ENCODE peak calls at places on chromosomes 2 and 18, in seven cellular contexts. N, W, X, D, O, Z and H are unnamed samples.

GRCh38 chr18:56889621-56890020 is 238.5 kb downstream of the WDR7 start:
- DNase-seq in N (no peak), W (no peak), X (no peak), D (peak), O (no peak), Z (no peak), H (no peak)

GRCh38 chr2:28567076-28567471 is 71.2 kb downstream of the PLB1 start:
- DNase-seq in N (no peak), W (no peak), X (no peak), D (peak), O (peak), Z (peak), H (no peak)

GRCh38 chr18:50429207-50429948 is 54.5 kb downstream of the SKA1 start:
- DNase-seq in N (no peak), W (no peak), X (no peak), D (peak), O (peak), Z (no peak), H (peak)

GRCh38 chr2:173997269-173997668 is 32.1 kb upstream of the SP3 start:
- DNase-seq in N (peak), W (no peak), X (peak), D (peak), O (no peak), Z (peak), H (no peak)

GRCh38 chr2:210792000-210792399 is 235.6 kb downstream of the CPS1 start:
- DNase-seq in N (no peak), W (no peak), X (no peak), D (no peak), O (no peak), Z (no peak), H (no peak)

GRCh38 chr2:230861564-230862255 is 3.0 kb upstream of the ITM2C start:
- DNase-seq in N (no peak), W (no peak), X (no peak), D (no peak), O (no peak), Z (no peak), H (no peak)

GRCh38 chr18:47035156-47035671 is at the start of gene ELOA2:
- DNase-seq in N (no peak), W (no peak), X (no peak), D (no peak), O (no peak), Z (no peak), H (no peak)

GRCh38 chr2:189047469-189047868 is 73.3 kb downstream of the COL3A1 start:
- DNase-seq in N (no peak), W (no peak), X (no peak), D (no peak), O (no peak), Z (no peak), H (no peak)

GRCh38 chr2:225010804-225011203 is 31.5 kb downstream of the DOCK10 start:
- DNase-seq in N (no peak), W (peak), X (no peak), D (peak), O (peak), Z (no peak), H (no peak)

GRCh38 chr2:80167284-80167808 is 137.2 kb downstream of the LRRTM1 start:
- DNase-seq in N (no peak), W (no peak), X (no peak), D (no peak), O (no peak), Z (no peak), H (no peak)

GRCh38 chr2:60335533-60336237 is 217.8 kb downstream of the BCL11A start:
- DNase-seq in N (no peak), W (no peak), X (no peak), D (no peak), O (no peak), Z (no peak), H (no peak)

GRCh38 chr2:124959582-124959981 is 934.5 kb downstream of the CNTNAP5 start:
- DNase-seq in N (no peak), W (no peak), X (no peak), D (no peak), O (no peak), Z (no peak), H (no peak)

GRCh38 chr18:25853716-25854465 is 236.5 kb downstream of the SS18 start:
- DNase-seq in N (no peak), W (no peak), X (no peak), D (no peak), O (no peak), Z (no peak), H (no peak)

GRCh38 chr2:103819599-103819998 is 1034.3 kb upstream of the POU3F3 start:
- DNase-seq in N (no peak), W (no peak), X (no peak), D (no peak), O (no peak), Z (no peak), H (no peak)

GRCh38 chr18:45384137-45384998 is 230.9 kb upstream of the SLC14A2 start:
- DNase-seq in N (no peak), W (no peak), X (no peak), D (peak), O (peak), Z (no peak), H (peak)

GRCh38 chr2:36692078-36692477 is 4.4 kb upstream of the VIT start:
- DNase-seq in N (no peak), W (no peak), X (no peak), D (no peak), O (no peak), Z (no peak), H (no peak)
- TF ChIP-seq CTCF in N (no peak), W (no peak), X (no peak), D (no peak), O (no peak), Z (no peak), H (no peak)

GRCh38 chr2:42369551-42370229 is 8.7 kb upstream of the COX7A2L start:
- DNase-seq in N (no peak), W (no peak), X (no peak), D (no peak), O (no peak), Z (no peak), H (no peak)

GRCh38 chr2:42372474-42372787 is 11.4 kb upstream of the COX7A2L start:
- DNase-seq in N (no peak), W (no peak), X (no peak), D (no peak), O (no peak), Z (no peak), H (no peak)

GRCh38 chr2:42372801-42373200 is 11.8 kb upstream of the COX7A2L start:
- DNase-seq in N (no peak), W (no peak), X (no peak), D (no peak), O (no peak), Z (no peak), H (no peak)

GRCh38 chr2:42368817-42369550 is 8.0 kb upstream of the COX7A2L start:
- DNase-seq in N (no peak), W (no peak), X (no peak), D (no peak), O (peak), Z (no peak), H (peak)

DNA sequence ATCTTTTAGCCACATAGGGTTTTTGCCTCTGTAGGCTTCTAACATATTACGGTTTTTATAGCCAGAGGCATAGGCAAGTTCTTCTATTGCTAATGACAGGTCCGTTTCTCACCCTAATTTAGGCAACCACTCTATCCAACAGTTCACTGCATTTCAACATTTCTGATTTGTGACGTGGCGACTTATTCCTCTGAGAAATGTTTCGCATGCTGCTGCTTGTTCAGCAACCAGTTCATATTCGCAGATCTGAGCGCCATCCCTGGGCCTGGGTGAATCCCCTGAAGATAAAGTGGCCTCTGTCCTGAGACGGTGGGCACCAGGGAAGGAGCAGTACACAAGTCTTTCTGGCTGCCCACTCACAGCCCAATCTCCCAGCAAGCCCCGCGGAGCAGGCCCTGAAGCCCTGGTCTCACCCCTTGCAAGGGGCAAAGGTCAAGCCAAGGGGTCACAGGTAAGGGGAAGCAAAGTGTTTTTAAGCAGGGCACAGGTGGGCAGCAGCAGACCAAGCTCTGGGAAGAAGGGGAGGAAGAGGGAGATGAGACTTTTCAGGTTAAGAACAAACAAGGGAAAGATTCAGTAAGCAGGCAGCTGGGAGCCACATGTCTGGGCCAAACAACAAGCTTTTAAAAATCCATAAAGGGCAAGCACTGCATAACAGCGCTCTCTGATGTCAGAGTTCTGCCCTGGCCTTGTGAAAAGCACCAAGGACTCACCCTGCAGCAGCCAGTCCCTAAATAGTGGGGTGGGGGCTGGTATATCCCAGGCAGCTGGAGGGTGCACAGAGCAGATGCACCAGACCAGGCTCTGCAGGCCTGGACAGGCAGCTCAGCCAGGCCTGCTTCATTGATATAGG is 10.8 kb upstream of the COX7A2L start:
- DNase-seq in N (no peak), W (no peak), X (no peak), D (peak), O (no peak), Z (no peak), H (no peak)
- TF ChIP-seq CTCF in N (no peak), W (no peak), X (no peak), D (no peak), O (no peak), Z (no peak), H (no peak)

GRCh38 chr2:217878865-217879595 is 123.8 kb downstream of the TNS1 start:
- DNase-seq in N (no peak), W (no peak), X (no peak), D (no peak), O (no peak), Z (no peak), H (no peak)
- TF ChIP-seq CTCF in N (no peak), W (no peak), X (no peak), D (peak), O (no peak), Z (no peak), H (no peak)

GRCh38 chr2:122267947-122268346 is 512.5 kb downstream of the TSN start:
- DNase-seq in N (no peak), W (no peak), X (no peak), D (no peak), O (no peak), Z (no peak), H (no peak)

GRCh38 chr2:122261923-122262322 is 506.5 kb downstream of the TSN start:
- DNase-seq in N (no peak), W (no peak), X (no peak), D (no peak), O (no peak), Z (no peak), H (no peak)

GRCh38 chr2:122263746-122264145 is 508.3 kb downstream of the TSN start:
- DNase-seq in N (no peak), W (no peak), X (no peak), D (no peak), O (no peak), Z (no peak), H (no peak)
- TF ChIP-seq CTCF in N (no peak), W (no peak), X (no peak), D (no peak), O (no peak), Z (no peak), H (no peak)

GRCh38 chr2:182667321-182667695 is 48.7 kb upstream of the DNAJC10 start:
- DNase-seq in N (no peak), W (no peak), X (no peak), D (no peak), O (no peak), Z (no peak), H (no peak)
- TF ChIP-seq CTCF in N (no peak), W (no peak), X (no peak), D (no peak), O (no peak), Z (no peak), H (peak)

GRCh38 chr2:206981739-206982336 is 42.5 kb downstream of the CPO start:
- DNase-seq in N (peak), W (peak), X (peak), D (peak), O (peak), Z (peak), H (peak)
- TF ChIP-seq CTCF in N (peak), W (peak), X (peak), D (peak), O (peak), Z (peak), H (peak)

GRCh38 chr2:119025762-119026351 is 83.9 kb downstream of the MARCO start:
- DNase-seq in N (no peak), W (no peak), X (no peak), D (no peak), O (no peak), Z (no peak), H (no peak)
- TF ChIP-seq CTCF in N (no peak), W (no peak), X (no peak), D (no peak), O (no peak), Z (no peak), H (no peak)

DNA sequence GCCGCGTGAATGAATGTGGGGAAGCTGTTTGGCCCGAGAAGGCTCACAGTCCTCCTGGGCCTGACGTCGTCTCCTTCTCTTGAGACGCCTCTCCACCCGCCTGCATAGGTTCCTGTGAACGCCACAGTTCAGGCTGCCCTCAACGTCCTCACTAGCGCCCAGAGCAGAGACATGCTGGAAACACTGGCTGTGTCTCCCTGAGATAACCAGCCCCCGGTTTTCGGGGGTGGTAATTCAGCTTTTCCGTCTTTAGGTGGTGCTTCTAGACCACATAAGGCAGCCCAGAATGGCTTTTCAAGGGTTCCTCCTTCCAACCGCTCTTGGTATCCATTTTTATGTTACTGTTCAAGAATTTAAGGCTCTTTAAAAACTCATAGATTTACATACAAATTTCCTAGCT is 110.4 kb upstream of the PXDN start:
- DNase-seq in N (no peak), W (no peak), X (no peak), D (peak), O (peak), Z (no peak), H (peak)
- TF ChIP-seq CTCF in N (peak), W (peak), X (peak), D (peak), O (peak), Z (peak), H (no peak)

GRCh38 chr2:66427219-66427768 is 7.6 kb upstream of the MEIS1 start:
- DNase-seq in N (no peak), W (no peak), X (no peak), D (no peak), O (peak), Z (no peak), H (no peak)

GRCh38 chr2:66426250-66427064 is 8.5 kb upstream of the MEIS1 start:
- DNase-seq in N (peak), W (no peak), X (no peak), D (no peak), O (no peak), Z (peak), H (peak)

GRCh38 chr2:66421618-66422017 is 13.3 kb upstream of the MEIS1 start:
- DNase-seq in N (no peak), W (no peak), X (no peak), D (no peak), O (no peak), Z (no peak), H (no peak)

GRCh38 chr2:66418381-66418780 is 16.5 kb upstream of the MEIS1 start:
- DNase-seq in N (no peak), W (no peak), X (no peak), D (no peak), O (no peak), Z (no peak), H (no peak)

DNA sequence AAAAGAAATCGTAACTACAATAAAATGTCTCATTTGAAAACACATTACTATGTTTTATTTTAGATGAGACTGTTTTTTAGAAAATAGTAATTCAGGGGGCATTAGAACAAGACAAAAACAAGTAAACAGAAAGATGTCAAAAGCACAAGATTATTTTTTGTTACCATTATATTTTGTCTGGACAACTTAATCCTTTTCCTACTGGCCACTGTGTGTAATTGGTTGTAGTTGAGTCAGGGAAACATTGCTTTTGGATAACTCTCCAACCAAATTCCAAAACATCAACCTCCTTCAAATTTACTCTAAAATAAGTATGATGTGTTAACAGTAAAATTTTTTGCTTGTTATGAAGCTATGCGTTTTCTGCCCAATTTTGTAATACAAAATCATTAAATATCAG is 11.5 kb upstream of the MEIS1 start:
- DNase-seq in N (no peak), W (no peak), X (no peak), D (no peak), O (no peak), Z (no peak), H (no peak)
- TF ChIP-seq CTCF in N (no peak), W (no peak), X (no peak), D (no peak), O (no peak), Z (no peak), H (no peak)